ENCODE peak calls at places on chromosomes 12 and 14, in eight cellular contexts. D, I, A, T, O, Y, G and V are unnamed samples.

GRCh38 chr14:100549834-100550625 is 37.2 kb downstream of the BEGAIN start:
- DNase-seq in D (no peak), O (no peak), T (no peak), G (no peak), A (no peak), I (no peak), Y (no peak), V (no peak)

GRCh38 chr14:75289840-75290388 is 11.3 kb downstream of the FOS start:
- DNase-seq in G (no peak), O (no peak), T (no peak), I (no peak), D (no peak), A (no peak), Y (no peak), V (no peak)

GRCh38 chr12:24021164-24021502 is 71.7 kb upstream of the SOX5 start:
- DNase-seq in Y (no peak), O (no peak), A (no peak), I (no peak), D (no peak), G (no peak), T (no peak), V (no peak)

GRCh38 chr12:69843653-69844052 is 18.6 kb downstream of the MYRFL start:
- DNase-seq in G (no peak), I (no peak), D (no peak), T (no peak), Y (no peak), O (no peak), A (no peak), V (no peak)

GRCh38 chr12:119072463-119072862 is 91.1 kb downstream of the SRRM4 start:
- DNase-seq in A (no peak), D (no peak), I (no peak), G (no peak), T (no peak), Y (no peak), O (no peak), V (no peak)

GRCh38 chr12:67927815-67928214 is 61.4 kb upstream of the IFNG-AS1 start:
- DNase-seq in I (no peak), A (no peak), O (no peak), T (no peak), Y (no peak), G (no peak), D (no peak), V (no peak)

GRCh38 chr12:63918788-63919300 is 74.3 kb downstream of the SRGAP1 start:
- DNase-seq in O (no peak), Y (peak; percentile 84), T (no peak), G (no peak), A (no peak), D (peak; percentile 97), I (no peak), V (no peak)

GRCh38 chr12:52280319-52280795 is 5.9 kb downstream of the KRT86 start:
- DNase-seq in G (no peak), T (no peak), O (peak; percentile 79), D (peak; percentile 99), Y (peak; percentile 80), I (no peak), A (no peak), V (no peak)

GRCh38 chr12:119683413-119683812 is 15.5 kb downstream of the PRKAB1 start:
- DNase-seq in D (peak; percentile 59), A (no peak), I (no peak), Y (peak; percentile 44), O (no peak), T (no peak), G (no peak), V (no peak)

GRCh38 chr14:38721822-38722431 is 381.1 kb downstream of the SEC23A start:
- DNase-seq in I (no peak), T (peak; percentile 68), D (peak; percentile 68), O (peak; percentile 69), Y (peak; percentile 16), G (no peak), A (peak; percentile 48), V (peak; percentile 61)

GRCh38 chr12:96237465-96238077 is 43.4 kb downstream of the ELK3 start:
- DNase-seq in I (no peak), Y (peak; percentile 91), G (no peak), D (peak; percentile 96), T (no peak), A (peak; percentile 70), O (peak; percentile 83), V (peak; percentile 72)

GRCh38 chr12:98698603-98699463 is 53.7 kb downstream of the APAF1 start:
- DNase-seq in T (peak; percentile 50), I (no peak), Y (peak; percentile 47), D (peak; percentile 79), O (peak; percentile 64), G (no peak), A (peak; percentile 58), V (peak; percentile 74)

GRCh38 chr12:93122089-93122488 is 193.0 kb upstream of the EEA1 start:
- DNase-seq in O (no peak), D (peak; percentile 96), Y (peak; percentile 91), G (no peak), I (no peak), A (no peak), T (no peak), V (no peak)

GRCh38 chr14:27750096-27750495 is 1016.5 kb upstream of the FOXG1 start:
- DNase-seq in I (no peak), Y (no peak), O (no peak), A (no peak), G (no peak), D (no peak), T (no peak), V (no peak)

GRCh38 chr14:102125546-102125945 is 14.2 kb upstream of the WDR20 start:
- DNase-seq in I (no peak), A (no peak), T (no peak), D (no peak), O (no peak), G (no peak), Y (no peak), V (no peak)

GRCh38 chr12:96445743-96446655 is 43.4 kb upstream of the CFAP54 start:
- DNase-seq in G (peak; percentile 12), I (peak; percentile 31), T (no peak), Y (peak; percentile 95), D (peak; percentile 99), A (no peak), O (no peak), V (peak; percentile 64)

GRCh38 chr14:29805415-29806123 is 122.1 kb downstream of the PRKD1 start:
- DNase-seq in Y (peak; percentile 85), I (no peak), A (peak; percentile 81), G (no peak), D (peak; percentile 91), T (no peak), O (peak; percentile 77), V (peak; percentile 8)

GRCh38 chr14:34693228-34693939 is 21.0 kb downstream of the CFL2 start:
- DNase-seq in I (no peak), Y (no peak), O (no peak), T (peak; percentile 52), D (peak; percentile 28), A (no peak), G (no peak), V (peak; percentile 29)

GRCh38 chr12:25458047-25458552 is 95.0 kb downstream of the LMNTD1 start:
- DNase-seq in T (no peak), Y (peak; percentile 96), A (no peak), I (no peak), G (no peak), O (no peak), D (peak; percentile 92), V (no peak)

GRCh38 chr12:116880817-116881324 is 370 bp downstream of the HRK start:
- DNase-seq in D (no peak), T (no peak), Y (peak; percentile 34), O (no peak), G (no peak), I (peak; percentile 81), A (peak; percentile 44), V (peak; percentile 66)

GRCh38 chr14:54444701-54445100 is 3.5 kb upstream of the CNIH1 start:
- DNase-seq in G (no peak), A (no peak), O (no peak), T (no peak), I (no peak), Y (peak; percentile 74), D (no peak), V (no peak)

GRCh38 chr12:113208041-113208934 is 13.0 kb upstream of the TPCN1 start:
- DNase-seq in O (peak; percentile 85), T (no peak), G (peak; percentile 15), D (no peak), I (peak; percentile 87), A (peak; percentile 74), Y (peak; percentile 82), V (peak; percentile 85)

GRCh38 chr12:94148841-94149780 is 734 bp downstream of the PLXNC1 start:
- DNase-seq in A (peak; percentile 58), Y (no peak), I (peak; percentile 88), G (no peak), T (no peak), D (peak; percentile 36), O (peak; percentile 69), V (peak; percentile 62)

GRCh38 chr14:44981198-44981597 is 19.2 kb downstream of the TOGARAM1 start:
- DNase-seq in G (no peak), I (no peak), Y (no peak), D (no peak), A (no peak), O (no peak), T (no peak), V (no peak)

GRCh38 chr12:64825143-64826011 is 930 bp downstream of the TBC1D30 start:
- DNase-seq in I (peak; percentile 29), A (no peak), O (no peak), D (no peak), G (no peak), T (no peak), Y (no peak), V (peak; percentile 39)

GRCh38 chr14:50038398-50039119 is 77.8 kb downstream of the VCPKMT start:
- DNase-seq in G (no peak), A (no peak), O (no peak), Y (peak; percentile 98), D (peak; percentile 98), T (no peak), I (peak; percentile 87), V (peak; percentile 88)

GRCh38 chr14:105374389-105374788 is 23.9 kb upstream of the TEX22 start:
- DNase-seq in T (no peak), O (no peak), Y (no peak), D (no peak), A (no peak), G (no peak), I (no peak), V (no peak)

GRCh38 chr14:60106341-60106740 is 14.6 kb downstream of the PCNX4 start:
- DNase-seq in A (no peak), Y (peak; percentile 54), G (no peak), I (no peak), T (no peak), O (peak; percentile 46), D (peak; percentile 81), V (no peak)

GRCh38 chr12:57238854-57239554 is 9.5 kb downstream of the SHMT2 start:
- DNase-seq in I (peak; percentile 91), G (peak; percentile 70), T (no peak), Y (peak; percentile 81), A (peak; percentile 94), O (peak; percentile 91), D (peak; percentile 92), V (peak; percentile 94)

GRCh38 chr12:133061954-133062353 is 18.8 kb upstream of the ZNF140 start:
- DNase-seq in D (no peak), Y (no peak), I (no peak), O (no peak), T (no peak), A (no peak), G (no peak), V (no peak)

GRCh38 chr12:11656550-11656949 is 7.1 kb downstream of the ETV6 start:
- DNase-seq in D (no peak), Y (no peak), G (no peak), O (no peak), T (no peak), I (no peak), A (no peak), V (no peak)

GRCh38 chr12:30286345-30286926 is 409.2 kb downstream of the IPO8 start:
- DNase-seq in D (peak; percentile 74), G (no peak), A (no peak), T (no peak), I (no peak), Y (peak; percentile 7), O (no peak), V (no peak)

GRCh38 chr12:124073636-124074035 is 100.6 kb downstream of the ZNF664 start:
- DNase-seq in G (no peak), I (no peak), T (no peak), O (no peak), A (no peak), D (no peak), Y (no peak), V (no peak)